ENCODE peak calls at places on chromosomes 6 and 20, in four cellular contexts. O is esophagus squamous epithelium, N is activated T-cell treated with anti-CD3 and anti-CD28 coated beads for 1 hour, G is KBM-7. Z is an unnamed sample.

GRCh38 chr6:142302427-142303190 is 802 bp downstream of the ADGRG6 start:
- DNase-seq in O (no peak), N (no peak), G (no peak), Z (no peak)

GRCh38 chr6:81944661-81945060 is 192.2 kb upstream of the TENT5A start:
- DNase-seq in O (no peak), N (no peak), G (no peak), Z (no peak)

GRCh38 chr6:17418281-17419188 is 25.1 kb downstream of the CAP2 start:
- DNase-seq in O (no peak), N (no peak), G (no peak), Z (no peak)

GRCh38 chr6:128979061-128979460 is 96.1 kb downstream of the LAMA2 start:
- DNase-seq in O (no peak), N (no peak), G (no peak), Z (no peak)

GRCh38 chr6:26520088-26520839 is 17.9 kb upstream of the HMGN4 start:
- DNase-seq in O (no peak), N (no peak), G (peak), Z (no peak)

GRCh38 chr6:56730663-56731529 is 88.2 kb upstream of the DST start:
- DNase-seq in O (no peak), N (no peak), G (no peak), Z (no peak)

GRCh38 chr20:57394087-57395082 is 3.2 kb downstream of the RBM38 start:
- DNase-seq in O (no peak), N (no peak), G (no peak), Z (no peak)

GRCh38 chr6:153790881-153791473 is 248.1 kb upstream of the OPRM1 start:
- DNase-seq in O (no peak), N (no peak), G (peak), Z (no peak)

GRCh38 chr6:140182819-140183218 is 808.4 kb upstream of the CITED2 start:
- DNase-seq in O (no peak), N (no peak), G (no peak), Z (no peak)

GRCh38 chr20:12928358-12928754 is 80.4 kb upstream of the SPTLC3 start:
- DNase-seq in O (no peak), N (no peak), G (no peak), Z (no peak)

GRCh38 chr6:93282521-93283031 is 136.8 kb downstream of the EPHA7 start:
- DNase-seq in O (no peak), N (no peak), G (no peak), Z (no peak)

GRCh38 chr6:106766201-106766600 is 136.8 kb downstream of the QRSL1 start:
- DNase-seq in O (no peak), N (no peak), G (no peak), Z (no peak)